ENCODE peak calls at places on chromosomes 1 and 21, in five cellular contexts. L is OCI-LY7, V is neural crest cell, Q is GM23338, D is neural progenitor cell. W is an unnamed sample.

GRCh38 chr1:207817166-207817565 is 65.3 kb downstream of the CD46 start:
- DNase-seq in Q (no peak), V (no peak), D (no peak), L (no peak), W (no peak)

GRCh38 chr1:63611231-63611630 is 18.0 kb downstream of the PGM1 start:
- DNase-seq in V (no peak), Q (no peak), L (no peak), D (peak), W (no peak)

GRCh38 chr1:63272811-63273210 is 49.6 kb upstream of the FOXD3 start:
- DNase-seq in V (no peak), Q (no peak), D (no peak), L (no peak), W (no peak)

GRCh38 chr1:31054958-31055481 is 10.5 kb downstream of the PUM1 start:
- DNase-seq in L (no peak), Q (no peak), V (no peak), D (no peak), W (no peak)

GRCh38 chr1:101235696-101236545 is 898 bp upstream of the S1PR1 start:
- DNase-seq in Q (peak), V (peak), L (peak), D (peak), W (peak)

GRCh38 chr1:187696092-187696491 is 867.3 kb downstream of the PLA2G4A start:
- DNase-seq in Q (no peak), D (no peak), L (no peak), V (no peak), W (no peak)

GRCh38 chr1:40782371-40782956 is 1.1 kb upstream of the KCNQ4 start:
- DNase-seq in D (peak), V (no peak), Q (peak), L (no peak), W (no peak)

GRCh38 chr1:5920201-5920600 is 72.0 kb downstream of the NPHP4 start:
- DNase-seq in Q (no peak), D (no peak), V (no peak), L (no peak), W (no peak)

DNA sequence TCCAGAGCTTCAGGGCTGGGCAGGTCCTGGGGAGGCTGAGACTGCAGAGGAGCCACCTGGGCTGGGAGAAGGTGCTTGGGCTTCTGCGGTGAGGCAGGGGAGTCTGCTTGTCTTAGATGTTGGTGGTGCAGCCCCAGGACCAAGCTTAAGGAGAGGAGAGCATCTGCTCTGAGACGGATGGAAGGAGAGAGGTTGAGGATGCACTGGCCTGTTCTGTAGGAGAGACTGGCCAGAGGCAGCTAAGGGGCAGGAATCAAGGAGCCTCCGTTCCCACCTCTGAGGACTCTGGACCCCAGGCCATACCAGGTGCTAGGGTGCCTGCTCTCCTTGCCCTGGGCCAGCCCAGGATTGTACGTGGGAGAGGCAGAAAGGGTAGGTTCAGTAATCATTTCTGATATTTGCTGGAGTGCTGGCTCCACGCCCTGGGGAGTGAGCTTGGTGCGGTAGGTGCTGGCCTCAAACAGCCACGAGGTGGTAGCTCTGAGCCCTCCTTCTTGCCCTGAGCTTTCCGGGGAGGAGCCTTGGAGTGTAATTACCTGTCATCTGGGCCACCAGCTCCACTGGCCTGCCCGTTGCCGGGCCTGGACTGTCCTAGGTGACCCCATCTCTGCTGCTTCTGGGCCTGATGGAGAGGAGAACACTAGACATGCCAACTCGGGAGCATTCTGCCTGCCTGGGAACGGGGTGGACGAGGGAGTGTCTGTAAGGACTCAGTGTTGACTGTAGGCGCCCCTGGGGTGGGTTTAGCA is 9.3 kb downstream of the MYBPH start:
- DNase-seq in Q (no peak), D (no peak), L (peak), V (no peak), W (peak)
- TF ChIP-seq CTCF in Q (peak), D (peak), L (peak), V (no peak), W (peak)

DNA sequence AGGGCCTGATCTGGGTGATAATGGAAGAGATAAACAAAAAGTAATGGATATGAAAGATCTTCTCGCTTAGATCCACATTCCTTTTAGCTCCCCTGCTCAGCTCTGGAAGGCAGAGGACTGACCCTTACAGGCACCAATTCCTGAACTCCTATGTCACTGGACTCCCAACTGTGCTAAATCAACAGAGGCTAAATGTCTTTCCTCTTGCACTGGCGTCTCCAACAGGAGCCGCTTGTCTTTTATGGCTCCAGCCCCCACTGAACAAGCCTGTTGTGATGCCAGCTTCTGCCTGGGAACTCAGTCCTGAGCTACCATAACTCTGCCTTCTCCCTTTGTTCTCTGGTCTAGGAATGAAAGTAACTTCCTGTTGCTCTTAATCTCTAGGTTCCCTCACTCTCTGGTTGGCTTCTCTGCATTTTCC is 142.1 kb upstream of the COL11A1 start:
- DNase-seq in Q (peak), V (no peak), L (no peak), D (peak), W (no peak)
- TF ChIP-seq CTCF in Q (no peak), V (no peak), L (no peak), D (no peak), W (no peak)

GRCh38 chr1:34786521-34787325 is 5.7 kb downstream of the GJB3 start:
- DNase-seq in V (peak), D (peak), L (peak), Q (peak), W (peak)
- TF ChIP-seq CTCF in V (peak), D (peak), L (peak), Q (peak), W (peak)

GRCh38 chr1:65625528-65625927 is 167.2 kb upstream of the PDE4B start:
- DNase-seq in D (no peak), L (no peak), V (no peak), Q (no peak), W (no peak)

GRCh38 chr1:65629788-65630187 is 162.9 kb upstream of the PDE4B start:
- DNase-seq in L (no peak), Q (no peak), V (no peak), D (no peak), W (no peak)

GRCh38 chr1:65626003-65626402 is 166.7 kb upstream of the PDE4B start:
- DNase-seq in D (no peak), V (no peak), L (no peak), Q (no peak), W (no peak)

DNA sequence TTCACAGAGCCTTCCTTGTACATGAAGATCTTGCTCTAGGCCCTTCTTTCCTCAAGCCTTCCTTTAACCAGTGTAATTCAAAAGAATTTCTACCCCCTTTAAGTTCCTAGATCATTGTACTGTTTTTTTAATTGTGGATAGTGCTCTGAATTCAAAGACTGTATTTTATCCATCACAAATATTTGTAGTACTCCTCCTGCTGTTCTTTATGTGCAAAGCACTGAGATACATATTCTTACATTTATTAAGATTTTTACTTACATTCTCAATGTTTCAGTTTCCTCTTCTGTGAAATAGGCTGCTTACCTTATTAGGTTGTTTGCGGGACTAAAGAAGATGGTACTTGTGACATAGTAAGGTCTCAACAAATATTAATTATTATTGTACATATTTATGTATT is 168.8 kb upstream of the PDE4B start:
- DNase-seq in L (no peak), V (no peak), D (no peak), Q (no peak), W (no peak)
- TF ChIP-seq CTCF in L (no peak), V (peak), D (no peak), Q (no peak), W (no peak)

GRCh38 chr1:36528361-36529349 is 45.9 kb upstream of the CSF3R start:
- DNase-seq in D (peak), V (no peak), Q (peak), L (peak), W (no peak)
- TF ChIP-seq CTCF in D (peak), V (no peak), Q (peak), L (peak), W (no peak)

DNA sequence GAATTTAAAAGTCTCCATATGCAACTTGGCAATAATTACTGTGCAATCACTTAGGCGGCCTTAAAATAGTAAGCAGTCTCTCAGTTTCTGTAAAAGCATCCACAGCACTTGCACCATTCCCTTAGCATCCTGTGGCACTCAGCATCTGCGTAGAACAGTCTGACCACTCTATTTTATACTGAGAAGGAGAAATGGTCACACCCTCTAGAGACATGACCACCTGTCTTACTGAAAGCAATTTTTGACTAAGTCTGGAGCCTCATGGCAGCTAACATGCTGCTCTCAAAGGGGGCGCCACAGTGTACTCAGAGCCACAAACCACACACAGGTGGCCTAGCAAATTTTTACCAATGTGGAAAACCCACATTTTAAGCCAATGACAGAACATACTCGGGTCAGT is 62.0 kb downstream of the KCNK1 start:
- DNase-seq in V (no peak), Q (peak), L (no peak), D (no peak), W (no peak)
- TF ChIP-seq CTCF in V (no peak), Q (peak), L (no peak), D (no peak), W (no peak)

DNA sequence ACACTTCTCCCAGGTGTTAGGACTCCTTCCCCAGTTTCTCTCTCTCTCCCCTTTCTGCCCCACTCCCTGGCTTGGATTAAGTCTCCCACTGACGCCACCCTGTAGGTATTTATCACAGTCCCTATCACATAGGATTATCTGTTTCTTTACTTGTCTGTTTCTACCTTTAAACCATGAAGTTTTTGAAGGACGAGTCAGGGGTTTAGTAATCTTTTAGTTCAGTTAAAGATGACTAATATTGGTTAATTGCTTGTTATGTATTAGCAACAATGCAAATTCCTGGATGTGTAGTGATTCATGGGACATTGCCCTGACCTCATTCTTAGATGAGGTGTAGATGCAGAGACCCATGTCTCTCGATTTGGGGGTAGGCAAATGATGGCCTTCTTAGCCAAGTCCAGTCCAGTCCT is 6.4 kb downstream of the LAMC1 start:
- DNase-seq in D (no peak), Q (no peak), L (no peak), V (no peak), W (peak)
- TF ChIP-seq CTCF in D (no peak), Q (no peak), L (no peak), V (no peak), W (no peak)

DNA sequence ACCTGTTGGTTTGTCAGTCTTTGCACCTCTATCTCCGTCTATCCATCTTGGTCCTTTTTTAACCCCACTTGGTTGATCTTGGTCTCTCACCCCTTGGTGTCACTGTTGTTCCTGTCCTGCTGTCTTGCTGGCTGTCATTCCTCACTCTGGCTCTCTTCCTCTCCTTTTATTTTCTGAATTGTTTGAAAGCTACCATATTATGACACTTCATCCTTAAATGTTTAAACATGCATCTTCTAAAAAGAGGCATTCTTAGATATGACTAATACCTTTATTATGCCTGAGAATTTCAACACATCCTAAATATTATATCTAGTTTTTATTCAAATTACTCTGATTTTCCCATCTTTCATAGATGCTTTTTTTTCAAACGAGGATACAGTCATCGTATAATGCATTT is 37.0 kb downstream of the BACH1 start:
- DNase-seq in V (no peak), D (no peak), L (no peak), Q (no peak), W (peak)
- TF ChIP-seq CTCF in V (no peak), D (no peak), L (peak), Q (peak), W (no peak)

W was measured in fibroblast of the aortic adventitia.